ENCODE peak calls at places on chromosomes 11 and 22, in seven cellular contexts. M, X, K, V, J, S and D are unnamed samples.
A peak's percentile ranks its signal among the peaks of the same experiment; 100 is the strongest.

GRCh38 chr11:119062779-119063178 is 4.8 kb upstream of the VPS11 start:
- DNase-seq in V (no peak), S (no peak), K (no peak), X (no peak), M (no peak), J (no peak), D (no peak)

GRCh38 chr11:87142594-87142993 is 104.9 kb downstream of the TMEM135 start:
- DNase-seq in V (no peak), M (no peak), X (no peak), S (no peak), J (no peak), K (no peak), D (no peak)

GRCh38 chr11:28231475-28231874 is 123.3 kb downstream of the METTL15 start:
- DNase-seq in K (no peak), X (no peak), J (no peak), S (no peak), M (no peak), V (no peak), D (no peak)

GRCh38 chr22:32307617-32308016 is 50.0 kb upstream of the RFPL3 start:
- DNase-seq in J (no peak), X (no peak), M (no peak), V (no peak), K (no peak), S (no peak), D (no peak)

GRCh38 chr11:80320765-80321164 is 879.9 kb upstream of the TENM4 start:
- DNase-seq in V (no peak), M (no peak), X (no peak), S (no peak), K (no peak), J (no peak), D (peak; percentile 48)

GRCh38 chr11:2399488-2400068 is 972 bp upstream of the TSSC4 start:
- DNase-seq in J (no peak), X (no peak), S (peak; percentile 13), V (no peak), M (no peak), K (peak; percentile 30), D (no peak)

GRCh38 chr11:46724088-46724487 is 5.1 kb downstream of the F2 start:
- DNase-seq in S (no peak), K (no peak), V (no peak), M (no peak), J (no peak), X (no peak), D (no peak)

GRCh38 chr11:18745251-18745650 is 19.3 kb upstream of the IGSF22 start:
- DNase-seq in J (no peak), M (no peak), V (no peak), K (no peak), X (no peak), S (no peak), D (no peak)